ENCODE peak calls at places on chromosomes 16 and 17, in ten cellular contexts. F, S, H, Y, O, U, M, A, Z and Q are unnamed samples.

GRCh38 chr17:75404739-75405364 is 626 bp downstream of the GRB2 start:
- DNase-seq in F (no peak), S (no peak), H (no peak), Y (peak), O (peak), U (no peak), M (no peak), A (peak), Z (no peak), Q (peak)

GRCh38 chr17:33267279-33267790 is 25.8 kb downstream of the ASIC2 start:
- DNase-seq in F (peak), S (no peak), H (no peak), Y (no peak), O (no peak), U (no peak), M (peak), A (no peak), Z (no peak), Q (peak)

GRCh38 chr17:17385502-17385901 is 82.3 kb downstream of the NT5M start:
- DNase-seq in F (no peak), S (no peak), H (no peak), Y (no peak), O (no peak), U (peak), M (no peak), A (no peak), Z (peak), Q (no peak)

GRCh38 chr17:77470800-77471733 is 330.3 kb downstream of the SEC14L1 start:
- DNase-seq in F (peak), S (peak), H (peak), Y (no peak), O (no peak), U (no peak), M (no peak), A (no peak), Z (no peak), Q (peak)

GRCh38 chr17:39156491-39156890 is 5.1 kb upstream of the PLXDC1 start:
- DNase-seq in F (no peak), S (no peak), H (no peak), Y (no peak), O (no peak), U (no peak), M (no peak), A (no peak), Z (no peak), Q (no peak)

GRCh38 chr17:46874906-46875305 is 23.5 kb downstream of the WNT9B start:
- DNase-seq in F (no peak), S (no peak), H (no peak), Y (no peak), O (no peak), U (no peak), M (no peak), A (no peak), Z (no peak), Q (no peak)

GRCh38 chr17:38897671-38898290 is 27.6 kb upstream of the LASP1NB start:
- DNase-seq in F (no peak), S (no peak), H (no peak), Y (no peak), O (no peak), U (no peak), M (no peak), A (no peak), Z (no peak), Q (no peak)

GRCh38 chr17:41678411-41678906 is 10.2 kb upstream of the EIF1 start:
- DNase-seq in F (peak), S (no peak), H (no peak), Y (no peak), O (no peak), U (no peak), M (no peak), A (no peak), Z (no peak), Q (peak)

GRCh38 chr16:75341934-75342811 is 90.7 kb upstream of the BCAR1 start:
- DNase-seq in F (peak), S (no peak), H (no peak), Y (no peak), O (no peak), U (no peak), M (peak), A (no peak), Z (no peak), Q (peak)

GRCh38 chr16:86101135-86101911 is 202.4 kb downstream of the IRF8 start:
- DNase-seq in F (no peak), S (no peak), H (no peak), Y (no peak), O (no peak), U (no peak), M (no peak), A (no peak), Z (no peak), Q (no peak)

GRCh38 chr17:5201011-5201410 is 9.3 kb upstream of the ZNF594 start:
- DNase-seq in F (no peak), S (no peak), H (no peak), Y (no peak), O (no peak), U (no peak), M (no peak), A (no peak), Z (no peak), Q (no peak)